ENCODE peak calls at places on chromosome X, in five cellular contexts. W is mammary epithelial cell, H is heart left ventricle, Q is right lobe of liver, M is suprapubic skin. J is an unnamed sample.

GRCh38 chrX:118571829-118572228 is 76.2 kb downstream of the DOCK11 start:
- DNase-seq in W (no peak), H (no peak), Q (peak), M (no peak), J (no peak)

GRCh38 chrX:140034916-140035315 is 69.6 kb upstream of the CXorf66 start:
- DNase-seq in W (no peak), H (no peak), Q (no peak), M (no peak), J (no peak)

GRCh38 chrX:68487924-68488323 is 10.9 kb upstream of the YIPF6 start:
- DNase-seq in W (no peak), H (no peak), Q (no peak), M (no peak), J (no peak)

GRCh38 chrX:27444093-27444908 is 18.8 kb downstream of the PPP4R3C start:
- DNase-seq in W (peak), H (no peak), Q (no peak), M (no peak), J (no peak)

GRCh38 chrX:85573801-85574200 is 194.3 kb upstream of the POF1B start:
- DNase-seq in W (no peak), H (no peak), Q (no peak), M (no peak), J (no peak)

GRCh38 chrX:153635788-153636668 is 11.0 kb upstream of the DUSP9 start:
- DNase-seq in W (no peak), H (peak), Q (no peak), M (no peak), J (no peak)

GRCh38 chrX:9147631-9148189 is 113.8 kb upstream of the FAM9B start:
- DNase-seq in W (no peak), H (no peak), Q (no peak), M (no peak), J (no peak)

GRCh38 chrX:44651347-44651746 is 108.7 kb upstream of the FUNDC1 start:
- DNase-seq in W (no peak), H (no peak), Q (no peak), M (no peak), J (no peak)

GRCh38 chrX:136192839-136193414 is 45.6 kb downstream of the FHL1 start:
- DNase-seq in W (no peak), H (no peak), Q (no peak), M (no peak), J (no peak)

GRCh38 chrX:112087545-112087944 is 5.0 kb upstream of the TRPC5 start:
- DNase-seq in W (no peak), H (no peak), Q (no peak), M (no peak), J (no peak)

GRCh38 chrX:292900-293897 is 12.0 kb downstream of the PLCXD1 start:
- DNase-seq in W (no peak), H (no peak), Q (peak), M (peak), J (no peak)

GRCh38 chrX:38293741-38294140 is 33.6 kb downstream of the RPGR start:
- DNase-seq in W (no peak), H (no peak), Q (no peak), M (no peak), J (no peak)
- TF ChIP-seq CTCF in W (no peak), H (no peak), Q (no peak), M (no peak), J (no peak)

GRCh38 chrX:40261955-40262596 is 164.3 kb upstream of the BCOR start:
- DNase-seq in W (no peak), H (peak), Q (no peak), M (no peak), J (no peak)

GRCh38 chrX:40262641-40263560 is 165.1 kb upstream of the BCOR start:
- DNase-seq in W (peak), H (peak), Q (no peak), M (no peak), J (no peak)

GRCh38 chrX:40267334-40268118 is 169.8 kb upstream of the BCOR start:
- DNase-seq in W (no peak), H (peak), Q (no peak), M (no peak), J (no peak)

GRCh38 chrX:40268126-40268525 is 170.4 kb upstream of the BCOR start:
- DNase-seq in W (no peak), H (no peak), Q (no peak), M (no peak), J (no peak)

DNA sequence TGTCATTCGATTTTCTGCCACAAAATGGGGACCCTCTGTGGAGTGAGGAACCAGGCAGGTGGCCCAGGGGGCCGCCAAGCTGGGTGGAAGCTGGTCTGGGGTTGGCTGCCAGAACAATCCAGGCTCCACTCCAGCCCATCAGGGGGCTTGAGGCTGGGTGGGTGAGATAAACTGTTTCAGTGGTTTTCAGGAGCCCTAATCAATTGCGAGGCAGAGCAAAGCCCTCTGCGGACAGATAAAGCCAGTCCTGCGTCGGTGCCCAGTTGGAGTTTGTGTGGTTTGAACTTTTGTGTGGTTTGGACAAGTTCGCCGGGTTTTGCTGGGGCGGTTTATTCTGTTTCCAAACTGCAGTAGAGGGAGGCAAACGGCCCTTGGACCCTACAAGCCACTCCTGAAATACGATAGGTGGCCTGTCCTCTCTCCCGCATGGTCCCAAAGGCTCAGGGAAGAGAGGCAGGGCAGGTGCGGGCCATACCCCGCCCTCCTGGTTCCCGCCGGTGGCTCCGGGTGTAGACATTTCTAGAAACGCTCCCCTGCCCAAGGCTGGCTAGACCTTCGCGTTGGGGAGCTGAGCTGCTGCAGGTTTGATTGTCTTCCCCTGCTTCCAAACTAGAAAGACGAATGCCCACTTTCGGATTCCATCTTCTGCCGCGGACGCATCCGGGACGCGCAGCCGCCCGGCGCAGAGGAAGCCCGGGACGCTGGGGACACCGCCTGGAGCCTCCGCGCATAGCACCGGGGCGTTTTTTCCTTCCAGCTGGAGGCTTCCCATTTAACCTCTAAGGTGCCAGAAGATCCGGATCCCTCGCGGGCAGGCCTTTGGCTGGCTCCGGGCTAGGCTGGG is 169.0 kb upstream of the BCOR start:
- DNase-seq in W (peak), H (peak), Q (peak), M (peak), J (no peak)
- TF ChIP-seq CTCF in W (peak), H (peak), Q (peak), M (peak), J (no peak)

DNA sequence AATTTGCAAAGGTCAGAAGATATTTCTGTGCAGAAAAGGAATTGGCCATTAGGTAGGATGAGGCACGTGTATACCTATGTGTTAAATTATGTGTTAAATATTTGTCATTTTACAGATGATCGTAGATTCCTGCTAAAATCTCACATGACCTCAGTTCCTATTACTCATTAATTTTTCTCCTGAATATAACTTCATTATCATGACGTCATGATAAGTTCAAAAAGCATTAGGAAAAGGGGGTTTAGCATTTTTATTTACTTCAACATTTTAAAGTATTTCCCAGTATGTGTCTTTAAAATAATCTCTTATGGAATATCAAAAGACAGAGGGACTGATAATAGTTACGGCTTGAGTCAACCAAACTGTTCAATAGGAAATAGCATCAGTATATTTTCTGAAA is 372.8 kb downstream of the IL1RAPL1 start:
- DNase-seq in W (no peak), H (no peak), Q (no peak), M (no peak), J (no peak)
- TF ChIP-seq CTCF in W (no peak), H (no peak), Q (no peak), M (no peak), J (no peak)

GRCh38 chrX:2654436-2655340 is 36.4 kb upstream of the CD99 start:
- DNase-seq in W (no peak), H (no peak), Q (peak), M (no peak), J (no peak)

GRCh38 chrX:2650865-2651264 is 40.2 kb upstream of the CD99 start:
- DNase-seq in W (no peak), H (no peak), Q (no peak), M (no peak), J (no peak)

GRCh38 chrX:2650037-2650436 is 41.1 kb upstream of the CD99 start:
- DNase-seq in W (no peak), H (no peak), Q (no peak), M (no peak), J (no peak)

GRCh38 chrX:2656243-2656836 is 34.8 kb upstream of the CD99 start:
- DNase-seq in W (no peak), H (no peak), Q (no peak), M (no peak), J (no peak)

GRCh38 chrX:2652106-2652505 is 39.0 kb upstream of the CD99 start:
- DNase-seq in W (no peak), H (no peak), Q (no peak), M (no peak), J (no peak)
- TF ChIP-seq CTCF in W (no peak), H (no peak), Q (peak), M (no peak), J (no peak)

GRCh38 chrX:104918122-104918521 is 302.4 kb downstream of the TEX13A start:
- DNase-seq in W (no peak), H (no peak), Q (no peak), M (no peak), J (no peak)

GRCh38 chrX:104913348-104913747 is 307.1 kb downstream of the TEX13A start:
- DNase-seq in W (no peak), H (no peak), Q (no peak), M (no peak), J (no peak)
- TF ChIP-seq CTCF in W (peak), H (peak), Q (peak), M (no peak), J (no peak)

GRCh38 chrX:19879742-19880378 is 7.5 kb downstream of the SH3KBP1 start:
- DNase-seq in W (no peak), H (no peak), Q (no peak), M (no peak), J (no peak)
- TF ChIP-seq CTCF in W (no peak), H (no peak), Q (no peak), M (no peak), J (no peak)

GRCh38 chrX:97527725-97528124 is 644.0 kb downstream of the RPA4 start:
- DNase-seq in W (no peak), H (no peak), Q (no peak), M (no peak), J (no peak)
- TF ChIP-seq CTCF in W (no peak), H (no peak), Q (no peak), M (no peak), J (no peak)

GRCh38 chrX:21383546-21383945 is 9.3 kb downstream of the CNKSR2 start:
- DNase-seq in W (no peak), H (no peak), Q (no peak), M (no peak), J (no peak)

GRCh38 chrX:21384178-21384577 is 10.0 kb downstream of the CNKSR2 start:
- DNase-seq in W (no peak), H (no peak), Q (no peak), M (no peak), J (no peak)

DNA sequence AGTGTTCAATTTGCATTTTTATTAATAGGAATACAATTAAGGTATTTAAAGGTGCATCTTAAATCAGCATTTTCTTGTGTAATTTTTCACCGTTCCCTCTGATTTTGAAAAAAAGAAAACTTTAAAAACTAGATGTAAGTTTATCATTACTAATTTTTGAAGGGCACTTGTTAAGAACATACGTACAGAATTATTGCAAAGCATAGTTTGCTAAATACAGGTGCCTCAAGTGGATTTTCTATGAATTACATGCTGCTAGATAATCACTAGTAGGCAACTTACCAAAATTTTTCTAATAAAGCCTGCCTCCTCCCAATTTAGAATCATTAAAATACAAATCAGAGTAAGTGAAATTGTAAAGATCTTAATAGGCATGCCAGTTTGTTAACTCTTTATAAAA is 8.5 kb downstream of the CNKSR2 start:
- DNase-seq in W (no peak), H (no peak), Q (no peak), M (no peak), J (no peak)
- TF ChIP-seq CTCF in W (peak), H (peak), Q (peak), M (peak), J (no peak)

GRCh38 chrX:100819837-100820666 is at the start of gene CSTF2:
- DNase-seq in W (peak), H (peak), Q (peak), M (peak), J (no peak)
- TF ChIP-seq CTCF in W (no peak), H (no peak), Q (no peak), M (no peak), J (no peak)

J was measured in omental fat pad.